ENCODE peak calls at places on chromosomes 16 and 17, in four cellular contexts. One of them, this sample, is unnamed.

GRCh38 chr17:44170499-44171201 is at the start of gene ASB16:
- DNase-seq in GM12891: no peak
- DNase-seq in HepG2: no peak
- DNase-seq in SK-N-SH: peak
- DNase-seq in this sample: no peak

GRCh38 chr16:88479795-88480760 is 27.0 kb downstream of the ZFPM1 start:
- DNase-seq in HepG2: no peak
- DNase-seq in GM12891: no peak
- DNase-seq in SK-N-SH: no peak
- DNase-seq in this sample: no peak

GRCh38 chr16:49021136-49021535 is 260.5 kb downstream of the CBLN1 start:
- DNase-seq in GM12891: no peak
- DNase-seq in SK-N-SH: peak
- DNase-seq in HepG2: no peak
- DNase-seq in this sample: no peak

GRCh38 chr16:66845080-66845410 is 831 bp downstream of the CA7 start:
- DNase-seq in HepG2: no peak
- DNase-seq in SK-N-SH: no peak
- DNase-seq in GM12891: no peak
- DNase-seq in this sample: no peak

GRCh38 chr17:976316-976715 is 3.3 kb downstream of the NXN start:
- DNase-seq in SK-N-SH: no peak
- DNase-seq in HepG2: no peak
- DNase-seq in GM12891: no peak
- DNase-seq in this sample: no peak

GRCh38 chr17:61746248-61746985 is 116.9 kb downstream of the BRIP1 start:
- DNase-seq in SK-N-SH: no peak
- DNase-seq in HepG2: no peak
- DNase-seq in GM12891: no peak
- DNase-seq in this sample: no peak

GRCh38 chr16:55944377-55944802 is 69.2 kb upstream of the CES5A start:
- DNase-seq in GM12891: peak
- DNase-seq in HepG2: peak
- DNase-seq in SK-N-SH: peak
- DNase-seq in this sample: no peak

GRCh38 chr16:2520784-2521577 is 810 bp downstream of the AMDHD2 start:
- DNase-seq in SK-N-SH: peak
- DNase-seq in GM12891: peak
- DNase-seq in HepG2: peak
- DNase-seq in this sample: peak

GRCh38 chr17:32281011-32281451 is 15.4 kb downstream of the RHBDL3 start:
- DNase-seq in SK-N-SH: no peak
- DNase-seq in HepG2: no peak
- DNase-seq in GM12891: no peak
- DNase-seq in this sample: no peak

GRCh38 chr17:27817731-27818130 is 17.4 kb upstream of the NOS2 start:
- DNase-seq in GM12891: no peak
- DNase-seq in HepG2: no peak
- DNase-seq in SK-N-SH: no peak
- DNase-seq in this sample: no peak

GRCh38 chr16:67311607-67312449 is 14.7 kb downstream of the KCTD19 start:
- DNase-seq in HepG2: peak
- DNase-seq in SK-N-SH: peak
- DNase-seq in GM12891: no peak
- DNase-seq in this sample: no peak

GRCh38 chr17:37083461-37083860 is 134.7 kb downstream of the AATF start:
- DNase-seq in GM12891: no peak
- DNase-seq in HepG2: no peak
- DNase-seq in SK-N-SH: no peak
- DNase-seq in this sample: no peak

GRCh38 chr16:23423496-23424049 is 29.4 kb downstream of the COG7 start:
- DNase-seq in GM12891: no peak
- DNase-seq in HepG2: peak
- DNase-seq in SK-N-SH: no peak
- DNase-seq in this sample: no peak

GRCh38 chr16:87295259-87295658 is 21.9 kb downstream of the C16orf95 start:
- DNase-seq in GM12891: no peak
- DNase-seq in SK-N-SH: no peak
- DNase-seq in HepG2: peak
- DNase-seq in this sample: no peak

GRCh38 chr17:44758414-44759095 is at the start of gene ADAM11:
- DNase-seq in GM12891: peak
- DNase-seq in HepG2: no peak
- DNase-seq in SK-N-SH: peak
- DNase-seq in this sample: no peak

GRCh38 chr16:68420366-68420765 is 27.9 kb downstream of the SMPD3 start:
- DNase-seq in GM12891: no peak
- DNase-seq in SK-N-SH: no peak
- DNase-seq in HepG2: no peak
- DNase-seq in this sample: no peak

GRCh38 chr17:42002792-42003301 is 14.4 kb downstream of the DNAJC7 start:
- DNase-seq in GM12891: no peak
- DNase-seq in SK-N-SH: no peak
- DNase-seq in HepG2: peak
- DNase-seq in this sample: no peak

GRCh38 chr16:68700120-68700519 is 37.0 kb upstream of the CDH1 start:
- DNase-seq in SK-N-SH: no peak
- DNase-seq in HepG2: peak
- DNase-seq in GM12891: no peak
- DNase-seq in this sample: no peak

GRCh38 chr17:64160378-64160777 is 30.4 kb upstream of the ERN1 start:
- DNase-seq in SK-N-SH: peak
- DNase-seq in HepG2: no peak
- DNase-seq in GM12891: no peak
- DNase-seq in this sample: no peak

GRCh38 chr17:79911430-79912399 is 72.5 kb upstream of the CBX4 start:
- DNase-seq in HepG2: no peak
- DNase-seq in GM12891: no peak
- DNase-seq in SK-N-SH: no peak
- DNase-seq in this sample: no peak

GRCh38 chr16:81279375-81279774 is 35.4 kb upstream of the GAN start:
- DNase-seq in GM12891: no peak
- DNase-seq in HepG2: no peak
- DNase-seq in SK-N-SH: no peak
- DNase-seq in this sample: no peak

GRCh38 chr16:57469917-57470470 is 7.5 kb downstream of the POLR2C start:
- DNase-seq in SK-N-SH: peak
- DNase-seq in HepG2: no peak
- DNase-seq in GM12891: no peak
- DNase-seq in this sample: no peak

GRCh38 chr17:72466199-72466598 is 345.4 kb downstream of the SOX9 start:
- DNase-seq in SK-N-SH: no peak
- DNase-seq in HepG2: peak
- DNase-seq in GM12891: no peak
- DNase-seq in this sample: no peak

GRCh38 chr16:54856871-54857270 is 73.8 kb upstream of the IRX5 start:
- DNase-seq in SK-N-SH: no peak
- DNase-seq in GM12891: no peak
- DNase-seq in HepG2: no peak
- DNase-seq in this sample: no peak

GRCh38 chr17:7001562-7001961 is 5.7 kb downstream of the ALOX12 start:
- DNase-seq in HepG2: no peak
- DNase-seq in SK-N-SH: no peak
- DNase-seq in GM12891: no peak
- DNase-seq in this sample: no peak

GRCh38 chr16:74252329-74252728 is 44.3 kb upstream of the PSMD7 start:
- DNase-seq in SK-N-SH: no peak
- DNase-seq in HepG2: no peak
- DNase-seq in GM12891: no peak
- DNase-seq in this sample: no peak

GRCh38 chr17:18102640-18103039 is 5.9 kb upstream of the MYO15A start:
- DNase-seq in GM12891: no peak
- DNase-seq in HepG2: no peak
- DNase-seq in SK-N-SH: peak
- DNase-seq in this sample: no peak

GRCh38 chr16:1283996-1284592 is 25.3 kb upstream of the UBE2I start:
- DNase-seq in SK-N-SH: no peak
- DNase-seq in GM12891: no peak
- DNase-seq in HepG2: no peak
- DNase-seq in this sample: no peak

GRCh38 chr17:55576237-55576998 is 65.2 kb upstream of the SMIM36 start:
- DNase-seq in HepG2: peak
- DNase-seq in GM12891: no peak
- DNase-seq in SK-N-SH: no peak
- DNase-seq in this sample: no peak

DNA sequence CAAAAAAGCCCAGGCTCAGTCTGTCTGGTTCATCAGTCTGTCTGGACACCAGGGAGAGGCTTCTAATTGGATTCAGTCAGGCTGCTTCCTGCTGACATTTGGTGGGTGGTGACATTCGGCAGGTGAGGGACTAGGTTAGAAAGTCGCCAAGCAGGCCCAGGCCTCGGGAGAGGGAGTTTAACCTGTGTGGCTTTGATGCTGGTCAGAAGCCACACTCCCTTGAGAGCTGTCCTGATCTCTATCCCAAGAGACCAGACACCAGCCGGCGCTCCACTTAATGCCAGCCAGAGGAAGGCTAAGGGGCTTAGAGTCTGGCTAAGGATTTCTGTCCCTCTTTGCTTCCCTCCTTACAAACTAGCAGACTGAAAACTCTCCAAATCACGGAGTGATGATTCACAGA is 135.0 kb downstream of the GSG1L start:
- DNase-seq in HepG2: no peak
- DNase-seq in SK-N-SH: no peak
- DNase-seq in GM12891: no peak
- DNase-seq in this sample: no peak
- TF ChIP-seq TAF1 in HepG2: no peak
- TF ChIP-seq TAF1 in SK-N-SH: no peak
- TF ChIP-seq TAF1 in GM12891: no peak
- TF ChIP-seq TAF1 in this sample: no peak

GRCh38 chr16:10554569-10554968 is 25.8 kb downstream of the EMP2 start:
- DNase-seq in SK-N-SH: no peak
- DNase-seq in GM12891: no peak
- DNase-seq in HepG2: no peak
- DNase-seq in this sample: no peak

GRCh38 chr16:10556240-10556639 is 24.2 kb downstream of the EMP2 start:
- DNase-seq in HepG2: no peak
- DNase-seq in SK-N-SH: no peak
- DNase-seq in GM12891: no peak
- DNase-seq in this sample: no peak

GRCh38 chr16:10551881-10552280 is 28.5 kb downstream of the EMP2 start:
- DNase-seq in SK-N-SH: no peak
- DNase-seq in GM12891: no peak
- DNase-seq in HepG2: no peak
- DNase-seq in this sample: no peak

GRCh38 chr16:10552281-10552680 is 28.1 kb downstream of the EMP2 start:
- DNase-seq in GM12891: no peak
- DNase-seq in HepG2: no peak
- DNase-seq in SK-N-SH: no peak
- DNase-seq in this sample: no peak

DNA sequence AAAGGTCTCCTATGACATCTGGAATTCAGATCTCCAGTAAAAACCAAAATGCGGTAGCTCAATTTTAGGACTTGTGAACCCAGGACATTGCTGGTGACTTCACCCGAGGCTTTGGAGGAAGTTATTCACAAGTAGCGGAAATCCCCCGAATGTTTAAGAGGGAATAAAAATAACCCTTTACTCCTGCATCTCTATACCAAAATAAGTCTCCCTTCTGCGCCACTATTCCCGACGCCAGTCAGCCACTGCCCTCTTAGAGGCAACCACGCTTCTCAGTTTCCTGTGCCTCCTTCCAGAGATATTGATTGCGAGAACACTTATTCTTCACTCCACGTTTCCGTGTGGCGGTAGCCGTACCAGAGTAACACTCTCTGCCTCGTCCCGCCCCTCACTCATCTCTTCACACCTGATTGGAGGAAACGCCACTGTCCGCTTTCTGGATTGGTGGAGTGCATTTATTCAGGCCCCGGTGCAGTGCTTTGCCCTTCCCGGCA is 27.4 kb downstream of the EMP2 start:
- DNase-seq in HepG2: no peak
- DNase-seq in GM12891: peak
- DNase-seq in SK-N-SH: peak
- DNase-seq in this sample: peak
- TF ChIP-seq TAF1 in HepG2: no peak
- TF ChIP-seq TAF1 in GM12891: no peak
- TF ChIP-seq TAF1 in SK-N-SH: no peak
- TF ChIP-seq TAF1 in this sample: peak

DNA sequence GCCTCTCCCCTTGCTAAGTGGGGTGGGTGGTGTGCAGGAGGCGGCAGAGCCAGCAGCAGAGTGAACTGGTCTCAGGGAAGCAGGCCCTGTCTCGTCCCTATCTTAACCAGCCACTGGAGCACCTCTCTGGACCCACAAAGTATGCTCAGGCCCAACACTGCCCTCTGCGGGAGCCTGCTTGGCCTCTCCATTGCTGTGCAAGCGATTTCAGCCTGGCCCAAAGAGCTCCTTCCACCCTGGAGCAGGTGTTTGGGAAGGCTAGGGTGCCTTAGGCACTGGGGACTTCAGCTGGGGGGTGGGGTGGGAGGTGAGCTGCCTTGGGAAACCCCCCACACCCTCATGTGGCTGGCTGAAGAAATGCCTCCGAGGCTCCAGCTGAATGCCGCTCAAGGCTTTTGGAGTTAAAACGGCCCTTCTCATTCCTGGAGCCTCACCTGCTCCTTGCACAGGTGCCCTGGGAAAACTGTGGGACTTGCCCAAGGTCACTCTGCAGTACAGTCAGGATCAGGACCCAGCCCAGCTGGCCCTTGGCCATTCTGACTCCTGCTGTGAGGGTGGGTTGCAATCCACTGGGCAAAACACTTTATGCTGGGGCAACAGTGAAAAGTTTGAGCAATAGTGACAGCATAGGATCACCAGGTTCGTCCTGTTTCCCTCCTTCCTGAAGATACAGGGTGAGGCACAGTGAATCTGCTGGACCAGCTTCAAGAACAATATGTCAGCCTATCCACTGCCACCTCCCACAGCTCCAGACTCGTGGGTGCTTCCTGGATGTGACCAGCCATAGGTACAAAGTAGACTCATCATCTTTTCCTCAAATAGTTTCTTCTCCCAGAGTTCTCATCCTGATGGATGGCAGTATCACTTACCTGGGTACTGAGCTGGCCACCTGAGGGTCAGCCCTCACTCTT is 5.9 kb upstream of the UBE2O start:
- DNase-seq in GM12891: no peak
- DNase-seq in HepG2: peak
- DNase-seq in SK-N-SH: peak
- DNase-seq in this sample: peak
- TF ChIP-seq TAF1 in GM12891: no peak
- TF ChIP-seq TAF1 in HepG2: no peak
- TF ChIP-seq TAF1 in SK-N-SH: no peak
- TF ChIP-seq TAF1 in this sample: no peak

GRCh38 chr17:74274703-74275340 is 788 bp downstream of the DNAI2 start:
- DNase-seq in SK-N-SH: no peak
- DNase-seq in HepG2: no peak
- DNase-seq in GM12891: no peak
- DNase-seq in this sample: no peak

GRCh38 chr17:74277935-74278334 is 3.9 kb downstream of the DNAI2 start:
- DNase-seq in SK-N-SH: no peak
- DNase-seq in HepG2: no peak
- DNase-seq in GM12891: no peak
- DNase-seq in this sample: no peak

GRCh38 chr17:74276051-74276476 is 2.0 kb downstream of the DNAI2 start:
- DNase-seq in SK-N-SH: no peak
- DNase-seq in HepG2: no peak
- DNase-seq in GM12891: no peak
- DNase-seq in this sample: no peak

GRCh38 chr17:74274060-74274702 is at the start of gene DNAI2:
- DNase-seq in SK-N-SH: peak
- DNase-seq in GM12891: no peak
- DNase-seq in HepG2: no peak
- DNase-seq in this sample: no peak

GRCh38 chr17:74276561-74277009 is 2.6 kb downstream of the DNAI2 start:
- DNase-seq in SK-N-SH: no peak
- DNase-seq in HepG2: no peak
- DNase-seq in GM12891: no peak
- DNase-seq in this sample: no peak
- TF ChIP-seq TAF1 in SK-N-SH: no peak
- TF ChIP-seq TAF1 in HepG2: no peak
- TF ChIP-seq TAF1 in GM12891: no peak
- TF ChIP-seq TAF1 in this sample: no peak